ENCODE peak calls at places on chromosomes 6 and 20, in eight cellular contexts. C is body of pancreas; Y is skeletal muscle cell; F is CD8-positive, alpha-beta T cell; X is foreskin fibroblast; N is retinal pigment epithelial cell; S is lower lobe of right lung; Z is CD4-positive, alpha-beta memory T cell. H is an unnamed sample.

GRCh38 chr6:158707120-158707519 is 57.3 kb downstream of the SYTL3 start:
- DNase-seq in Z (no peak), X (peak), C (peak), N (no peak), S (peak), Y (no peak), F (no peak), H (no peak)

GRCh38 chr20:13492001-13492480 is 146.7 kb downstream of the TASP1 start:
- DNase-seq in X (peak), S (no peak), Y (peak), C (no peak), Z (no peak), N (peak), F (no peak), H (no peak)

GRCh38 chr6:109690373-109690739 is 646 bp downstream of the AK9 start:
- DNase-seq in N (no peak), S (peak), X (no peak), Y (no peak), Z (peak), F (peak), C (peak), H (peak)

GRCh38 chr20:48295966-48296421 is 510.7 kb upstream of the SULF2 start:
- DNase-seq in N (no peak), Y (no peak), F (no peak), C (no peak), S (no peak), Z (no peak), X (peak), H (no peak)

GRCh38 chr6:73580247-73581149 is 59.7 kb upstream of the EEF1A1 start:
- DNase-seq in X (peak), S (peak), F (peak), Y (peak), C (peak), Z (peak), N (peak), H (peak)

GRCh38 chr6:158752613-158753012 is 66.6 kb downstream of the EZR start:
- DNase-seq in C (peak), Z (peak), X (no peak), S (no peak), N (peak), F (no peak), Y (no peak), H (no peak)

GRCh38 chr6:111810321-111811235 is 62.7 kb downstream of the FYN start:
- DNase-seq in F (no peak), X (no peak), N (no peak), S (no peak), Z (no peak), C (no peak), Y (no peak), H (no peak)

GRCh38 chr6:16436550-16436949 is 198.2 kb downstream of the GMPR start:
- DNase-seq in X (no peak), C (no peak), Y (no peak), S (no peak), Z (peak), F (no peak), N (no peak), H (no peak)

GRCh38 chr6:57303931-57304681 is 13.3 kb upstream of the PRIM2 start:
- DNase-seq in S (no peak), C (no peak), F (no peak), N (no peak), Z (no peak), Y (peak), X (no peak), H (no peak)

GRCh38 chr6:7106752-7107577 is 796 bp upstream of the RREB1 start:
- DNase-seq in X (peak), C (peak), F (peak), S (peak), N (no peak), Z (peak), Y (no peak), H (peak)

GRCh38 chr6:117547688-117548621 is 54.4 kb downstream of the GOPC start:
- DNase-seq in Z (peak), S (peak), X (peak), Y (no peak), N (peak), C (peak), F (peak), H (peak)

GRCh38 chr6:163579111-163579879 is 164.8 kb downstream of the QKI start:
- DNase-seq in Y (no peak), F (no peak), N (peak), X (no peak), C (no peak), Z (no peak), S (no peak), H (no peak)

GRCh38 chr6:123529058-123529457 is 107.7 kb downstream of the TRDN start:
- DNase-seq in S (no peak), C (no peak), F (no peak), Z (no peak), X (no peak), Y (no peak), N (no peak), H (no peak)

GRCh38 chr20:1144401-1145172 is 26.2 kb downstream of the PSMF1 start:
- DNase-seq in Z (no peak), C (no peak), X (no peak), N (peak), Y (no peak), S (no peak), F (no peak), H (no peak)

GRCh38 chr6:170031684-170032121 is 259.2 kb downstream of the DLL1 start:
- DNase-seq in C (peak), Z (no peak), S (peak), N (no peak), X (no peak), F (no peak), Y (no peak), H (no peak)

GRCh38 chr20:23873370-23874015 is 6.1 kb downstream of the CST5 start:
- DNase-seq in S (no peak), X (no peak), N (no peak), F (no peak), Z (no peak), Y (no peak), C (no peak), H (no peak)

GRCh38 chr6:140846518-140847277 is 1286.0 kb upstream of the GJE1 start:
- DNase-seq in Y (no peak), X (peak), N (no peak), C (no peak), F (no peak), Z (no peak), S (no peak), H (no peak)

GRCh38 chr6:68976260-68976659 is 341.2 kb downstream of the ADGRB3 start:
- DNase-seq in X (no peak), C (no peak), Z (no peak), Y (no peak), F (no peak), N (no peak), S (no peak), H (peak)

GRCh38 chr6:35831257-35832007 is 26.3 kb downstream of the LHFPL5 start:
- DNase-seq in X (no peak), N (no peak), S (no peak), Y (no peak), F (no peak), Z (no peak), C (no peak), H (no peak)

GRCh38 chr20:35463455-35464300 is 8.3 kb downstream of the CEP250 start:
- DNase-seq in N (peak), X (peak), F (peak), S (no peak), Z (peak), Y (no peak), C (peak), H (peak)

GRCh38 chr6:96162711-96163120 is 146.9 kb downstream of the FUT9 start:
- DNase-seq in N (no peak), F (no peak), S (no peak), Y (no peak), C (no peak), X (no peak), Z (no peak), H (no peak)

GRCh38 chr6:125748534-125749111 is 809 bp upstream of the HEY2 start:
- DNase-seq in N (no peak), C (no peak), S (no peak), Z (no peak), X (no peak), Y (no peak), F (no peak), H (no peak)

GRCh38 chr20:39446397-39446796 is 484.3 kb downstream of the DHX35 start:
- DNase-seq in C (no peak), X (no peak), F (no peak), S (no peak), Z (no peak), N (no peak), Y (no peak), H (peak)

GRCh38 chr6:167077241-167077932 is 45.5 kb upstream of the CCR6 start:
- DNase-seq in C (no peak), N (no peak), X (no peak), S (no peak), Z (no peak), Y (no peak), F (no peak), H (no peak)

GRCh38 chr20:51012357-51012756 is 10.6 kb downstream of the KCNG1 start:
- DNase-seq in C (no peak), S (no peak), F (no peak), Y (no peak), Z (no peak), X (no peak), N (no peak), H (no peak)

GRCh38 chr6:113719545-113719944 is 137.6 kb upstream of the MARCKS start:
- DNase-seq in N (no peak), F (no peak), C (no peak), Y (no peak), S (no peak), X (peak), Z (no peak), H (no peak)

GRCh38 chr20:62741191-62741676 is 32.6 kb downstream of the NTSR1 start:
- DNase-seq in X (no peak), C (no peak), S (peak), Z (peak), F (no peak), N (no peak), Y (no peak), H (no peak)

GRCh38 chr20:2002365-2002764 is 8.5 kb upstream of the PDYN start:
- DNase-seq in F (no peak), Z (no peak), S (no peak), N (no peak), X (no peak), Y (no peak), C (no peak), H (no peak)

GRCh38 chr20:3226864-3227263 is 12.1 kb downstream of the SLC4A11 start:
- DNase-seq in Z (no peak), X (no peak), S (no peak), F (no peak), C (no peak), N (no peak), Y (no peak), H (no peak)

GRCh38 chr6:155311076-155311475 is 3.2 kb downstream of the TFB1M start:
- DNase-seq in C (no peak), S (no peak), Y (no peak), X (no peak), Z (no peak), F (no peak), N (peak), H (no peak)

GRCh38 chr6:169164451-169164850 is 89.2 kb downstream of the THBS2 start:
- DNase-seq in N (no peak), S (no peak), F (peak), X (no peak), C (no peak), Y (no peak), Z (no peak), H (no peak)

GRCh38 chr6:5996701-5997419 is 9.9 kb downstream of the NRN1 start:
- DNase-seq in C (no peak), Z (no peak), S (peak), Y (no peak), N (no peak), X (no peak), F (no peak), H (no peak)

GRCh38 chr6:31842056-31842455 is 14.5 kb downstream of the HSPA1B start:
- DNase-seq in S (no peak), N (no peak), F (no peak), X (no peak), Z (no peak), C (no peak), Y (no peak), H (peak)

GRCh38 chr6:15355683-15356099 is 109.8 kb downstream of the JARID2 start:
- DNase-seq in S (no peak), F (no peak), C (no peak), X (no peak), Z (no peak), N (no peak), Y (no peak), H (peak)

GRCh38 chr6:162817196-162817595 is 89.4 kb downstream of the PACRG start:
- DNase-seq in S (no peak), N (no peak), C (no peak), X (no peak), Y (no peak), Z (no peak), F (no peak), H (peak)

GRCh38 chr20:64101731-64102621 is 5.4 kb downstream of the NPBWR2 start:
- DNase-seq in X (no peak), C (peak), Y (no peak), Z (no peak), F (peak), S (peak), N (no peak), H (peak)

GRCh38 chr6:14074723-14075503 is 42.7 kb upstream of the CD83 start:
- DNase-seq in Y (no peak), Z (peak), S (no peak), X (peak), N (peak), C (no peak), F (peak), H (peak)

GRCh38 chr20:8401491-8401890 is 269.4 kb downstream of the PLCB1 start:
- DNase-seq in N (no peak), C (no peak), X (peak), Y (no peak), S (no peak), F (no peak), Z (no peak), H (no peak)

GRCh38 chr6:145882121-145882531 is 67.5 kb upstream of the FBXO30 start:
- DNase-seq in F (no peak), Z (no peak), Y (no peak), N (no peak), S (no peak), C (no peak), X (no peak), H (no peak)

GRCh38 chr20:54474046-54474445 is 1.3 kb upstream of the DOK5 start:
- DNase-seq in Z (no peak), X (no peak), S (no peak), C (no peak), Y (no peak), N (no peak), F (no peak), H (no peak)

GRCh38 chr20:54473340-54473739 is 2.1 kb upstream of the DOK5 start:
- DNase-seq in Z (no peak), F (no peak), S (no peak), C (no peak), X (no peak), Y (no peak), N (no peak), H (no peak)

GRCh38 chr20:54476336-54476928 is 1.0 kb downstream of the DOK5 start:
- DNase-seq in C (no peak), S (no peak), Y (no peak), Z (no peak), X (no peak), F (no peak), N (no peak), H (no peak)

GRCh38 chr20:54475334-54476287 is at the start of gene DOK5:
- DNase-seq in C (no peak), F (no peak), X (peak), Z (no peak), Y (no peak), S (peak), N (no peak), H (no peak)

GRCh38 chr20:54474866-54475265 is 527 bp upstream of the DOK5 start:
- DNase-seq in X (no peak), S (no peak), Y (no peak), C (no peak), N (no peak), F (no peak), Z (no peak), H (no peak)
- H3K4me3 ChIP-seq in X (peak), S (peak), Y (peak), C (no peak), N (peak), F (no peak), Z (no peak), H (no peak)

GRCh38 chr6:1605822-1606532 is 3.7 kb upstream of the FOXC1 start:
- DNase-seq in S (no peak), Y (no peak), F (no peak), C (no peak), N (no peak), Z (no peak), X (no peak), H (no peak)

GRCh38 chr6:1602356-1602713 is 7.4 kb upstream of the FOXC1 start:
- DNase-seq in N (no peak), S (no peak), C (no peak), F (no peak), Z (no peak), X (no peak), Y (no peak), H (no peak)

GRCh38 chr6:1604991-1605821 is 4.5 kb upstream of the FOXC1 start:
- DNase-seq in N (no peak), Y (no peak), F (no peak), C (no peak), S (no peak), Z (no peak), X (no peak), H (no peak)

GRCh38 chr6:1603708-1604346 is 5.9 kb upstream of the FOXC1 start:
- DNase-seq in S (no peak), Z (no peak), X (no peak), N (no peak), C (no peak), F (no peak), Y (no peak), H (no peak)

GRCh38 chr6:1604347-1604990 is 5.2 kb upstream of the FOXC1 start:
- DNase-seq in C (peak), X (no peak), N (no peak), Y (no peak), Z (no peak), S (peak), F (peak), H (peak)
- H3K4me3 ChIP-seq in C (peak), X (peak), N (peak), Y (peak), Z (no peak), S (peak), F (peak), H (peak)

DNA sequence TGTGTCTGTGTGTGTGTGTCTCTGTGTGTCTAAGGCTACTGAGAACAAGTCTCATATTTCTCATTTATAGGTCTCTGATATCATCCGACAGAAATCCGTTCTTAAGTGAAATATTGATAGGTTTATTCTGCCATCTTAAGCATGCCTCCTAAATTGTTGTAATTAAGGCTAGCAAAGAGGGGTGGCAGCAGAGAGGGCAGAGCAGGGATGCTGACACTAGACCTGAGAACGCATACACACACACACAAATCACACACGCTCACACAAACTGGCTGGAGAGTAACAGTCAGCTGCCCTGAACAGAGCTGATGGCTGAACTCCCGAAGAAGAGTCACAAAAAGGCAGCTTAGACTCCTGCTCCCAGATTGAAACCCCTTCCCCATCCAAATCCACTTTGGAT is 85.0 kb upstream of the LRFN2 start:
- DNase-seq in N (no peak), C (no peak), Y (no peak), S (no peak), X (no peak), F (no peak), Z (no peak), H (no peak)
- H3K4me3 ChIP-seq in N (no peak), C (no peak), Y (no peak), S (no peak), X (no peak), F (no peak), Z (no peak), H (no peak)

DNA sequence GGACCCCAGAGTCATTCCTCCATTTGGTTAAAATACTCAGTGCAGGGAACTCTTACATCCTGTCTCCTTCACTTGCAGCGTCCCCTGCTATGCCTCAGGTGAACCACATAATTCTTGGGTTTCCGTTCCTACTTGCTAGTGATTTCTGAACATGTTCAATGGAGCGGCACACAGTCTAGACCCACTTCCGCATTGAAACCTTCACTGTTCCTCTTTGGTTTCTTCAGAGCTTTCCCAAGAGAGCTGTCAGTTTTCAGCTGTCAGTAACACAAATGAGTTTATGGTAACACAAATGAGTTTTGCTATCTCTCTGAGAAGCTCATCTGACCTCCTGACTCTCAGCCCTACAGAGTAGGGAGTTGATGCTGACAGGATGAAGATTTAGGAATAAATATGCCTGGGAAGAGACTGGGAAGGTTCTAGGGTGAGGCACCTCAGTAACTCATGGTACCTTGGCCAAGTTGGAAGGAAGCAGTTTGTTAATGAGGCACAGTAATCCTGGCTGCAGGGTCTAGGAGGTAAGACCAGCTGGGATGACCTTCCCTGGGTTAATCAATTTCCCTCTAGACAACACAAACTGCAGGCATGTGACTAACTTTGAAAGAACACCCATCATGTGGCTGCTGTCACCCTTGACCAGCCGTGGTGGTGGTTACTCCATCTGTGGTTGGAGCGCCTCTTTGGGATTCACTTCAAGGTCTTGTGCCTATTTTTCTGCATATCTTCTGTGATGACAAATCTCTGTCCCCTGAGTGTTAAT is 5.4 kb downstream of the SYS1 start:
- DNase-seq in S (peak), Z (peak), F (no peak), Y (no peak), N (no peak), C (no peak), X (no peak), H (peak)
- H3K4me3 ChIP-seq in S (no peak), Z (peak), F (no peak), Y (no peak), N (no peak), C (no peak), X (no peak), H (no peak)

GRCh38 chr6:43219119-43219518 is 10.2 kb downstream of the DNPH1 start:
- DNase-seq in C (no peak), N (no peak), X (no peak), Y (no peak), S (no peak), F (no peak), Z (no peak), H (no peak)

GRCh38 chr6:43220439-43220951 is 8.8 kb downstream of the DNPH1 start:
- DNase-seq in F (no peak), Y (no peak), N (no peak), C (no peak), Z (no peak), S (no peak), X (no peak), H (no peak)

GRCh38 chr6:43221046-43221773 is 8.1 kb downstream of the DNPH1 start:
- DNase-seq in X (peak), Y (no peak), Z (no peak), C (peak), S (no peak), N (no peak), F (no peak), H (no peak)

GRCh38 chr6:43221774-43222101 is 7.5 kb downstream of the DNPH1 start:
- DNase-seq in S (no peak), N (no peak), X (no peak), F (no peak), Z (no peak), C (no peak), Y (no peak), H (no peak)

GRCh38 chr6:43219814-43220213 is 9.5 kb downstream of the DNPH1 start:
- DNase-seq in C (no peak), Y (no peak), S (no peak), N (no peak), F (no peak), X (no peak), Z (no peak), H (no peak)
- H3K4me3 ChIP-seq in C (no peak), Y (no peak), S (no peak), N (no peak), F (no peak), X (no peak), Z (no peak), H (no peak)